ENCODE peak calls at places on chromosomes 5 and 9, in six cellular contexts. U is GM03348, A is WTC11, C is nucleus accumbens, E is IMR-90, G is left colon. X is an unnamed sample.

GRCh38 chr5:6900247-6900646 is 187.0 kb downstream of the TENT4A start:
- DNase-seq in U (no peak), A (no peak), C (no peak), E (no peak), G (no peak), X (no peak)

GRCh38 chr9:130242270-130243014 is 23.1 kb upstream of the HMCN2 start:
- DNase-seq in U (no peak), A (no peak), C (no peak), E (no peak), G (no peak), X (no peak)

GRCh38 chr9:118222375-118222774 is 518.2 kb downstream of the TLR4 start:
- DNase-seq in U (no peak), A (peak), C (no peak), E (no peak), G (no peak), X (no peak)

GRCh38 chr9:95726756-95727155 is 148.7 kb upstream of the ERCC6L2 start:
- DNase-seq in U (peak), A (no peak), C (no peak), E (peak), G (no peak), X (peak)

GRCh38 chr5:19314840-19315239 is 673.2 kb downstream of the CDH18 start:
- DNase-seq in U (no peak), A (no peak), C (no peak), E (no peak), G (no peak), X (no peak)

GRCh38 chr5:10525124-10525495 is 38.8 kb upstream of the ANKRD33B start:
- DNase-seq in U (no peak), A (no peak), C (no peak), E (no peak), G (no peak), X (no peak)

GRCh38 chr5:56050566-56051292 is 56.0 kb upstream of the IL6ST start:
- DNase-seq in U (no peak), A (no peak), C (no peak), E (no peak), G (no peak), X (no peak)

GRCh38 chr9:98551511-98552286 is 157.0 kb downstream of the GABBR2 start:
- DNase-seq in U (peak), A (no peak), C (no peak), E (peak), G (no peak), X (peak)

GRCh38 chr9:33170464-33171156 is 3.5 kb upstream of the B4GALT1 start:
- DNase-seq in U (no peak), A (peak), C (no peak), E (no peak), G (peak), X (no peak)

GRCh38 chr5:168282120-168282519 is 9.3 kb upstream of the WWC1 start:
- DNase-seq in U (peak), A (no peak), C (no peak), E (peak), G (no peak), X (peak)

GRCh38 chr5:19902316-19902934 is 85.6 kb downstream of the CDH18 start:
- DNase-seq in U (no peak), A (peak), C (no peak), E (no peak), G (no peak), X (no peak)

GRCh38 chr9:21608200-21608599 is 126.1 kb upstream of the IFNE start:
- DNase-seq in U (no peak), A (no peak), C (no peak), E (no peak), G (no peak), X (no peak)

GRCh38 chr5:107670028-107670926 is 460 bp downstream of the EFNA5 start:
- DNase-seq in U (peak), A (peak), C (no peak), E (peak), G (peak), X (no peak)

GRCh38 chr5:36730537-36731216 is 124.3 kb downstream of the SLC1A3 start:
- DNase-seq in U (no peak), A (no peak), C (no peak), E (no peak), G (no peak), X (no peak)

GRCh38 chr5:168707646-168708300 is 128.6 kb upstream of the PANK3 start:
- DNase-seq in U (no peak), A (no peak), C (no peak), E (no peak), G (no peak), X (no peak)

GRCh38 chr9:4959028-4959427 is 26.0 kb upstream of the JAK2 start:
- DNase-seq in U (no peak), A (no peak), C (no peak), E (no peak), G (no peak), X (no peak)

GRCh38 chr5:173099461-173099860 is 43.3 kb downstream of the CREBRF start:
- DNase-seq in U (no peak), A (no peak), C (no peak), E (no peak), G (no peak), X (no peak)

GRCh38 chr9:89642789-89643188 is 38.0 kb downstream of the GADD45G start:
- DNase-seq in U (no peak), A (no peak), C (no peak), E (no peak), G (no peak), X (no peak)

GRCh38 chr9:68426755-68427154 is 70.3 kb downstream of the PGM5 start:
- DNase-seq in U (no peak), A (no peak), C (no peak), E (no peak), G (no peak), X (no peak)

GRCh38 chr5:168874713-168875380 is 295.7 kb upstream of the PANK3 start:
- DNase-seq in U (no peak), A (no peak), C (no peak), E (peak), G (no peak), X (peak)